ENCODE peak calls at places on chromosome 11, in five cellular contexts. One of them, this sample, is unnamed.
A peak's percentile ranks its signal among the peaks of the same experiment; 100 is the strongest.

GRCh38 chr11:76588455-76589325 is 81.9 kb downstream of the LRRC32 start:
- DNase-seq in heart right ventricle: peak; percentile 84
- DNase-seq in heart left ventricle: peak; percentile 81
- DNase-seq in glutamatergic neuron: no peak
- DNase-seq in OCI-LY7: peak; percentile 71
- DNase-seq in this sample: no peak

GRCh38 chr11:116871248-116871647 is 33.8 kb upstream of the APOA1 start:
- DNase-seq in glutamatergic neuron: no peak
- DNase-seq in OCI-LY7: no peak
- DNase-seq in heart right ventricle: peak; percentile 44
- DNase-seq in heart left ventricle: peak; percentile 38
- DNase-seq in this sample: no peak

GRCh38 chr11:70302086-70302752 is 31.7 kb downstream of the PPFIA1 start:
- DNase-seq in glutamatergic neuron: no peak
- DNase-seq in heart right ventricle: no peak
- DNase-seq in heart left ventricle: no peak
- DNase-seq in OCI-LY7: no peak
- DNase-seq in this sample: no peak

GRCh38 chr11:66851698-66852465 is 5.0 kb upstream of the LRFN4 start:
- DNase-seq in heart right ventricle: no peak
- DNase-seq in glutamatergic neuron: no peak
- DNase-seq in heart left ventricle: no peak
- DNase-seq in OCI-LY7: peak; percentile 70
- DNase-seq in this sample: no peak

GRCh38 chr11:31884080-31884479 is 73.0 kb upstream of the PAX6 start:
- DNase-seq in heart left ventricle: no peak
- DNase-seq in heart right ventricle: no peak
- DNase-seq in glutamatergic neuron: no peak
- DNase-seq in OCI-LY7: peak; percentile 1
- DNase-seq in this sample: no peak

GRCh38 chr11:101584651-101585050 is 844 bp upstream of the TRPC6 start:
- DNase-seq in heart left ventricle: no peak
- DNase-seq in OCI-LY7: peak; percentile 54
- DNase-seq in heart right ventricle: no peak
- DNase-seq in glutamatergic neuron: no peak
- DNase-seq in this sample: no peak

GRCh38 chr11:130216591-130217132 is 57.1 kb downstream of the ST14 start:
- DNase-seq in glutamatergic neuron: no peak
- DNase-seq in OCI-LY7: no peak
- DNase-seq in heart right ventricle: no peak
- DNase-seq in heart left ventricle: no peak
- DNase-seq in this sample: no peak

GRCh38 chr11:40986320-40986719 is 473.1 kb downstream of the LRRC4C start:
- DNase-seq in glutamatergic neuron: no peak
- DNase-seq in heart right ventricle: no peak
- DNase-seq in OCI-LY7: no peak
- DNase-seq in heart left ventricle: no peak
- DNase-seq in this sample: no peak

GRCh38 chr11:67636962-67637361 is 2.6 kb downstream of the TBX10 start:
- DNase-seq in heart right ventricle: no peak
- DNase-seq in heart left ventricle: no peak
- DNase-seq in glutamatergic neuron: no peak
- DNase-seq in OCI-LY7: no peak
- DNase-seq in this sample: no peak

GRCh38 chr11:43580735-43581369 is 99.7 kb upstream of the HSD17B12 start:
- DNase-seq in OCI-LY7: no peak
- DNase-seq in heart right ventricle: no peak
- DNase-seq in heart left ventricle: no peak
- DNase-seq in glutamatergic neuron: no peak
- DNase-seq in this sample: no peak

GRCh38 chr11:15119352-15119751 is 4.6 kb downstream of the INSC start:
- DNase-seq in glutamatergic neuron: no peak
- DNase-seq in heart left ventricle: no peak
- DNase-seq in heart right ventricle: no peak
- DNase-seq in OCI-LY7: no peak
- DNase-seq in this sample: no peak

GRCh38 chr11:40295466-40295865 is 1164.0 kb downstream of the LRRC4C start:
- DNase-seq in OCI-LY7: no peak
- DNase-seq in heart right ventricle: no peak
- DNase-seq in heart left ventricle: no peak
- DNase-seq in glutamatergic neuron: no peak
- DNase-seq in this sample: no peak

GRCh38 chr11:65386307-65387081 is at the start of gene FRMD8:
- DNase-seq in heart right ventricle: peak; percentile 93
- DNase-seq in OCI-LY7: peak; percentile 87
- DNase-seq in glutamatergic neuron: peak; percentile 90
- DNase-seq in heart left ventricle: peak; percentile 94
- DNase-seq in this sample: peak; percentile 56

GRCh38 chr11:118398797-118399564 is 2.4 kb upstream of the ATP5MG start:
- DNase-seq in OCI-LY7: peak; percentile 54
- DNase-seq in glutamatergic neuron: no peak
- DNase-seq in heart left ventricle: no peak
- DNase-seq in heart right ventricle: no peak
- DNase-seq in this sample: no peak

GRCh38 chr11:75768112-75768908 is at the start of gene DGAT2:
- DNase-seq in OCI-LY7: peak; percentile 90
- DNase-seq in heart left ventricle: peak; percentile 82
- DNase-seq in heart right ventricle: peak; percentile 70
- DNase-seq in glutamatergic neuron: peak; percentile 79
- DNase-seq in this sample: no peak

GRCh38 chr11:65928667-65929066 is 9.4 kb downstream of the DRAP1 start:
- DNase-seq in heart left ventricle: no peak
- DNase-seq in glutamatergic neuron: no peak
- DNase-seq in heart right ventricle: no peak
- DNase-seq in OCI-LY7: peak; percentile 16
- DNase-seq in this sample: no peak

GRCh38 chr11:2375341-2375853 is 1.7 kb upstream of the CD81 start:
- DNase-seq in heart right ventricle: peak; percentile 65
- DNase-seq in OCI-LY7: no peak
- DNase-seq in heart left ventricle: peak; percentile 73
- DNase-seq in glutamatergic neuron: no peak
- DNase-seq in this sample: no peak

GRCh38 chr11:1161410-1162152 is 3.8 kb downstream of the MUC5AC start:
- DNase-seq in OCI-LY7: no peak
- DNase-seq in heart right ventricle: no peak
- DNase-seq in heart left ventricle: no peak
- DNase-seq in glutamatergic neuron: no peak
- DNase-seq in this sample: no peak

GRCh38 chr11:73961321-73961720 is 10.5 kb downstream of the DNAJB13 start:
- DNase-seq in heart right ventricle: no peak
- DNase-seq in glutamatergic neuron: no peak
- DNase-seq in heart left ventricle: no peak
- DNase-seq in OCI-LY7: no peak
- DNase-seq in this sample: no peak

GRCh38 chr11:114953039-114953438 is 274.7 kb downstream of the NXPE2 start:
- DNase-seq in heart left ventricle: no peak
- DNase-seq in OCI-LY7: peak; percentile 1
- DNase-seq in heart right ventricle: no peak
- DNase-seq in glutamatergic neuron: no peak
- DNase-seq in this sample: no peak

GRCh38 chr11:11413776-11414175 is 60.7 kb upstream of the CSNK2A3 start:
- DNase-seq in heart left ventricle: no peak
- DNase-seq in OCI-LY7: no peak
- DNase-seq in heart right ventricle: no peak
- DNase-seq in glutamatergic neuron: no peak
- DNase-seq in this sample: no peak

GRCh38 chr11:11724994-11725393 is 103.2 kb upstream of the GALNT18 start:
- DNase-seq in OCI-LY7: no peak
- DNase-seq in glutamatergic neuron: no peak
- DNase-seq in heart right ventricle: no peak
- DNase-seq in heart left ventricle: no peak
- DNase-seq in this sample: no peak

GRCh38 chr11:44940424-44940823 is 10.3 kb downstream of the TP53I11 start:
- DNase-seq in heart right ventricle: peak; percentile 69
- DNase-seq in OCI-LY7: no peak
- DNase-seq in heart left ventricle: no peak
- DNase-seq in glutamatergic neuron: no peak
- DNase-seq in this sample: no peak

GRCh38 chr11:20374746-20375305 is 11.3 kb downstream of the HTATIP2 start:
- DNase-seq in glutamatergic neuron: no peak
- DNase-seq in heart left ventricle: no peak
- DNase-seq in OCI-LY7: no peak
- DNase-seq in heart right ventricle: no peak
- DNase-seq in this sample: no peak

GRCh38 chr11:69297225-69297925 is 3.4 kb downstream of the MYEOV start:
- DNase-seq in glutamatergic neuron: no peak
- DNase-seq in OCI-LY7: peak; percentile 85
- DNase-seq in heart right ventricle: peak; percentile 95
- DNase-seq in heart left ventricle: peak; percentile 96
- DNase-seq in this sample: peak; percentile 91

GRCh38 chr11:64092761-64093136 is 57.0 kb downstream of the FLRT1 start:
- DNase-seq in heart left ventricle: no peak
- DNase-seq in glutamatergic neuron: no peak
- DNase-seq in heart right ventricle: no peak
- DNase-seq in OCI-LY7: no peak
- DNase-seq in this sample: no peak

GRCh38 chr11:128694618-128695481 is 978 bp downstream of the FLI1 start:
- DNase-seq in heart right ventricle: no peak
- DNase-seq in glutamatergic neuron: peak; percentile 48
- DNase-seq in OCI-LY7: peak; percentile 55
- DNase-seq in heart left ventricle: peak; percentile 51
- DNase-seq in this sample: no peak

GRCh38 chr11:27861706-27862430 is 161.6 kb upstream of the BDNF start:
- DNase-seq in heart left ventricle: no peak
- DNase-seq in glutamatergic neuron: no peak
- DNase-seq in heart right ventricle: no peak
- DNase-seq in OCI-LY7: no peak
- DNase-seq in this sample: peak; percentile 52

GRCh38 chr11:85759915-85760314 is 51.0 kb downstream of the SYTL2 start:
- DNase-seq in glutamatergic neuron: no peak
- DNase-seq in heart left ventricle: no peak
- DNase-seq in heart right ventricle: no peak
- DNase-seq in OCI-LY7: no peak
- DNase-seq in this sample: peak; percentile 66

GRCh38 chr11:19460718-19461405 is 220.1 kb upstream of the E2F8 start:
- DNase-seq in heart left ventricle: peak; percentile 33
- DNase-seq in glutamatergic neuron: no peak
- DNase-seq in heart right ventricle: peak; percentile 56
- DNase-seq in OCI-LY7: no peak
- DNase-seq in this sample: no peak

GRCh38 chr11:62976109-62976508 is 8.7 kb downstream of the SLC22A6 start:
- DNase-seq in glutamatergic neuron: no peak
- DNase-seq in OCI-LY7: peak; percentile 9
- DNase-seq in heart left ventricle: no peak
- DNase-seq in heart right ventricle: no peak
- DNase-seq in this sample: no peak

GRCh38 chr11:62980133-62980760 is 4.5 kb downstream of the SLC22A6 start:
- DNase-seq in OCI-LY7: no peak
- DNase-seq in heart left ventricle: no peak
- DNase-seq in glutamatergic neuron: no peak
- DNase-seq in heart right ventricle: no peak
- DNase-seq in this sample: no peak

GRCh38 chr11:62974848-62975522 is 9.8 kb downstream of the SLC22A6 start:
- DNase-seq in OCI-LY7: peak; percentile 38
- DNase-seq in heart left ventricle: peak; percentile 77
- DNase-seq in glutamatergic neuron: peak; percentile 34
- DNase-seq in heart right ventricle: peak; percentile 55
- DNase-seq in this sample: no peak
- TF ChIP-seq CTCF in OCI-LY7: peak; percentile 70
- TF ChIP-seq CTCF in heart left ventricle: peak; percentile 40
- TF ChIP-seq CTCF in glutamatergic neuron: no peak
- TF ChIP-seq CTCF in heart right ventricle: peak; percentile 64
- TF ChIP-seq CTCF in this sample: peak; percentile 16

DNA sequence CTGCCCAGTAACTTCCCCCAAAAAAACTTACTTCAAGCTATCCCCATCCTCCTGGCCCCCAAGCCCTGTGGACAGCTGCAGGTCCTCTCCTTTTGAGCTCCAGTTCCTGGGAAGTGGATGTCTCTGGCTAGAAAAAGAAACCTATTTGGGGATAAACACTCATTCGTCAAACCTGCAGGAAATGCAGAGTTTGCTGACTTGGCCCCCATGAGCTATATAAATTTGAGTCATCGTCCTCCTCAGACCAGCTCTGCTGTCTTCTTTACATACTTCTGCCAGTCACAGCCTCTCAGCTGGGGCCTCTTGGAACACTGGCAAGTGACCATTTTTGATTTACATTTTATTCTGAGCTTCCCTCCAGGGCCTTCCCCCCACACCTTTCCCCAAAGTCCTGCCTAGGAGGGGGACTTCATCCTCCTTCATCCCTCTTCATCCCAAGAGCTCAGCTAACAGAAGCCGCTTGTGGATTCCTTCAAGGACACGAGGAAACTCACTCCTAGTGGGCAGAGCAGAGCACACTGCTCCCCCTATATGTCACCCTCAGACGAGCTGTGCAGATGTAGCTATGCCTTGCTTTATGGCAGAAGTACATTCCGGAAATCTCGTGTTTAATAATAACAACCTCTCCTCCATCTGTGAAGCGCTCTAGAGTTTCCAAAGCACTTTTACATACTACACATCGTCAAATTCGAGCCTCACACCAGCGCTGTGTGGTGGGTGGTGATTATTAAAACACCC is 131.8 kb downstream of the FEZ1 start:
- DNase-seq in heart left ventricle: no peak
- DNase-seq in OCI-LY7: no peak
- DNase-seq in heart right ventricle: no peak
- DNase-seq in glutamatergic neuron: no peak
- DNase-seq in this sample: no peak
- TF ChIP-seq CTCF in heart left ventricle: no peak
- TF ChIP-seq CTCF in OCI-LY7: no peak
- TF ChIP-seq CTCF in heart right ventricle: no peak
- TF ChIP-seq CTCF in glutamatergic neuron: no peak
- TF ChIP-seq CTCF in this sample: no peak

DNA sequence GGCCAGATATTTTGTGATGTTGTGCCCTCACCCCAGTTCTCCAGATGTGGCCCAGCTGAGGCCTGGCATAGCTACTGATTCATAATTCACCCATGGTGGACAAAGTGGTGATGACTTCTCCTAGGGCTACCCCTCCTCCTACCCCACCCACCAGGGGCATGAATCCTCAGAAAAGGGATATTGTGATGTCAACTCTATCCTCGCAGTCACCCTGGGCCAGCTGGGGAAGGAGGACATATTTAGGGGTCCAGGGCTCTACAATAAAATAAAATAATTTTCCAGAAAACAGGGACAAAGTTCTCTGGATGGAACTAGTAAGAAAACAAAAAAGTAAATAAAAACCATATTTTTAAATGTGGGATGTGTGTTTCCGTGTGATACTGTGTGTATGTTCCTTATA is at the start of gene UBQLNL:
- DNase-seq in heart right ventricle: no peak
- DNase-seq in glutamatergic neuron: no peak
- DNase-seq in OCI-LY7: no peak
- DNase-seq in heart left ventricle: no peak
- DNase-seq in this sample: no peak
- TF ChIP-seq CTCF in heart right ventricle: no peak
- TF ChIP-seq CTCF in glutamatergic neuron: no peak
- TF ChIP-seq CTCF in OCI-LY7: no peak
- TF ChIP-seq CTCF in heart left ventricle: no peak
- TF ChIP-seq CTCF in this sample: no peak

DNA sequence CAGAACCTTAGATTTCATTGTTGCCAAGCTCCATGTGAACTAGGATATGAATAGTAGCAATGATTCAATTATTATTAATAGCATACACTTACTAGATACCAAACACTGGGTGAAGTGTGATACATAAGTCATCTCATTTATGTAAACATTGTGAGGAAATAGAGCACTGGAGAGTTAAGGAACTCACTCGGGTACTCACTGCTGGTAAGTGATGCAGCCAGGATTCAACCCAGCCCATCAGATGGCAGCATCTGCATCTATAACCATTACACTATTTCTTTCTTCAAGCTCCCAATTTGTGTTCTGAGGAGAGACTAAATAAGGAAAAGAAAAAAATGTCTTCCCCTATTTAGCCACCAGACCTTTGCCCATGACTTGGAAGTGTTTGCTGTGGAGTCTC is 10.2 kb upstream of the ALG8 start:
- DNase-seq in heart right ventricle: no peak
- DNase-seq in OCI-LY7: no peak
- DNase-seq in glutamatergic neuron: no peak
- DNase-seq in heart left ventricle: no peak
- DNase-seq in this sample: peak; percentile 57
- TF ChIP-seq CTCF in heart right ventricle: peak; percentile 62
- TF ChIP-seq CTCF in OCI-LY7: peak; percentile 18
- TF ChIP-seq CTCF in glutamatergic neuron: no peak
- TF ChIP-seq CTCF in heart left ventricle: peak; percentile 28
- TF ChIP-seq CTCF in this sample: peak; percentile 60